ENCODE peak calls at places on chromosomes 4 and X, in four cellular contexts. One of them, this sample, is unnamed.

GRCh38 chrX:130680164-130681035 is 222.6 kb downstream of the ENOX2 start:
- DNase-seq in K562: peak
- DNase-seq in HepG2: peak
- DNase-seq in GM12878: no peak
- DNase-seq in this sample: no peak

GRCh38 chr4:88759039-88759631 is 61.5 kb upstream of the NAP1L5 start:
- DNase-seq in K562: peak
- DNase-seq in HepG2: peak
- DNase-seq in GM12878: no peak
- DNase-seq in this sample: no peak

GRCh38 chr4:178778500-178778899 is 1336.3 kb upstream of the AGA start:
- DNase-seq in K562: no peak
- DNase-seq in HepG2: no peak
- DNase-seq in GM12878: no peak
- DNase-seq in this sample: no peak

GRCh38 chrX:101659601-101660063 is at the start of gene ARMCX2:
- DNase-seq in K562: no peak
- DNase-seq in HepG2: no peak
- DNase-seq in GM12878: no peak
- DNase-seq in this sample: no peak

GRCh38 chrX:46203115-46203514 is 342.1 kb downstream of the ZNF674 start:
- DNase-seq in K562: no peak
- DNase-seq in HepG2: no peak
- DNase-seq in GM12878: no peak
- DNase-seq in this sample: no peak

GRCh38 chrX:37910186-37910585 is 62.8 kb upstream of the DYNLT3 start:
- DNase-seq in K562: no peak
- DNase-seq in HepG2: no peak
- DNase-seq in GM12878: no peak
- DNase-seq in this sample: no peak

GRCh38 chrX:2774776-2775175 is 22.9 kb downstream of the XG start:
- DNase-seq in K562: no peak
- DNase-seq in HepG2: no peak
- DNase-seq in GM12878: no peak
- DNase-seq in this sample: no peak

GRCh38 chr4:127748957-127749356 is 18.8 kb downstream of the SLC25A31 start:
- DNase-seq in K562: no peak
- DNase-seq in HepG2: no peak
- DNase-seq in GM12878: no peak
- DNase-seq in this sample: no peak

GRCh38 chr4:952881-953573 is 20.3 kb downstream of the DGKQ start:
- DNase-seq in K562: no peak
- DNase-seq in HepG2: no peak
- DNase-seq in GM12878: no peak
- DNase-seq in this sample: no peak

GRCh38 chr4:112327950-112328349 is 30.8 kb downstream of the ALPK1 start:
- DNase-seq in K562: peak
- DNase-seq in HepG2: peak
- DNase-seq in GM12878: peak
- DNase-seq in this sample: peak

GRCh38 chr4:13543091-13543581 is 1.2 kb downstream of the NKX3-2 start:
- DNase-seq in K562: no peak
- DNase-seq in HepG2: no peak
- DNase-seq in GM12878: no peak
- DNase-seq in this sample: no peak

GRCh38 chrX:46759645-46759974 is 692 bp upstream of the SLC9A7 start:
- DNase-seq in K562: no peak
- DNase-seq in HepG2: no peak
- DNase-seq in GM12878: no peak
- DNase-seq in this sample: no peak

GRCh38 chr4:15779336-15779735 is 1.2 kb downstream of the CD38 start:
- DNase-seq in K562: peak
- DNase-seq in HepG2: peak
- DNase-seq in GM12878: no peak
- DNase-seq in this sample: no peak

GRCh38 chr4:139815646-139816601 is 150.3 kb downstream of the MGST2 start:
- DNase-seq in K562: peak
- DNase-seq in HepG2: no peak
- DNase-seq in GM12878: no peak
- DNase-seq in this sample: no peak

GRCh38 chr4:180669637-180670036 is 1573.6 kb upstream of the TENM3 start:
- DNase-seq in K562: no peak
- DNase-seq in HepG2: no peak
- DNase-seq in GM12878: no peak
- DNase-seq in this sample: no peak

GRCh38 chr4:184282251-184282713 is 64.6 kb upstream of the ENPP6 start:
- DNase-seq in K562: no peak
- DNase-seq in HepG2: peak
- DNase-seq in GM12878: peak
- DNase-seq in this sample: no peak

GRCh38 chrX:118353081-118353850 is 7.4 kb downstream of the WDR44 start:
- DNase-seq in K562: no peak
- DNase-seq in HepG2: no peak
- DNase-seq in GM12878: no peak
- DNase-seq in this sample: no peak

GRCh38 chr4:167168611-167169010 is 65.7 kb downstream of the SPOCK3 start:
- DNase-seq in K562: no peak
- DNase-seq in HepG2: no peak
- DNase-seq in GM12878: no peak
- DNase-seq in this sample: no peak

GRCh38 chr4:8383451-8384160 is 56.9 kb downstream of the ACOX3 start:
- DNase-seq in K562: no peak
- DNase-seq in HepG2: no peak
- DNase-seq in GM12878: no peak
- DNase-seq in this sample: no peak

GRCh38 chr4:139522457-139522856 is 33.6 kb downstream of the SETD7 start:
- DNase-seq in K562: no peak
- DNase-seq in HepG2: peak
- DNase-seq in GM12878: no peak
- DNase-seq in this sample: no peak

GRCh38 chrX:24257011-24257410 is 56.9 kb downstream of the SUPT20HL2 start:
- DNase-seq in K562: no peak
- DNase-seq in HepG2: no peak
- DNase-seq in GM12878: no peak
- DNase-seq in this sample: no peak

GRCh38 chr4:169567916-169568315 is 44.5 kb downstream of the NEK1 start:
- DNase-seq in K562: no peak
- DNase-seq in HepG2: no peak
- DNase-seq in GM12878: no peak
- DNase-seq in this sample: no peak

GRCh38 chr4:2803624-2804448 is 11.0 kb downstream of the SH3BP2 start:
- DNase-seq in K562: peak
- DNase-seq in HepG2: no peak
- DNase-seq in GM12878: no peak
- DNase-seq in this sample: no peak

GRCh38 chr4:53194727-53195126 is 171.1 kb downstream of the SCFD2 start:
- DNase-seq in K562: no peak
- DNase-seq in HepG2: no peak
- DNase-seq in GM12878: no peak
- DNase-seq in this sample: no peak

GRCh38 chrX:149683966-149684730 is 27.7 kb upstream of the MAGEA11 start:
- DNase-seq in K562: no peak
- DNase-seq in HepG2: no peak
- DNase-seq in GM12878: no peak
- DNase-seq in this sample: no peak

GRCh38 chr4:34814266-34814665 is 1430.0 kb downstream of the ARAP2 start:
- DNase-seq in K562: no peak
- DNase-seq in HepG2: no peak
- DNase-seq in GM12878: no peak
- DNase-seq in this sample: no peak

GRCh38 chr4:35883108-35883507 is 361.2 kb downstream of the ARAP2 start:
- DNase-seq in K562: no peak
- DNase-seq in HepG2: no peak
- DNase-seq in GM12878: no peak
- DNase-seq in this sample: no peak

GRCh38 chr4:54924891-54925290 is 200.5 kb downstream of the KDR start:
- DNase-seq in K562: no peak
- DNase-seq in HepG2: no peak
- DNase-seq in GM12878: no peak
- DNase-seq in this sample: no peak

DNA sequence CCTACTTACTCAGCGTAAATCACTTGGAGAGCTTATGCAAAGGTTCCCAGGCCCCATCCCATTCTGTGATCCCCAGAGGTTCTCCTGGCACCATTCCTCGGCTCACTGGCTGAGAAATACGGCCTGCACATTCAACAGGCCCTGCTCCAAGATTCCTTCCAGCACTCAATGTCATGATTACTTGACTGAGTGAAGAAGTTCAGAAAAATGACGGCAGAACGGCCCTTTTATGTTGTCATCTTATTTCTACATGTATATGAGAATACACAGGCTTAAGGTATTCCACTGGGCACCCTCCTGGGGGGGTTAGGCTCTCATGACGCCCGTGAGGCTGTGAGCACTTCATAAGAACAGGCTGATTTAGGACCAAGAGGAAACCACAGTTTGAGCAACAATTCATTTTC is 190.6 kb downstream of the NSUN7 start:
- DNase-seq in K562: no peak
- DNase-seq in HepG2: no peak
- DNase-seq in GM12878: no peak
- DNase-seq in this sample: no peak
- TF ChIP-seq FOXK2 in K562: no peak
- TF ChIP-seq FOXK2 in HepG2: no peak
- TF ChIP-seq FOXK2 in GM12878: no peak
- TF ChIP-seq FOXK2 in this sample: no peak

DNA sequence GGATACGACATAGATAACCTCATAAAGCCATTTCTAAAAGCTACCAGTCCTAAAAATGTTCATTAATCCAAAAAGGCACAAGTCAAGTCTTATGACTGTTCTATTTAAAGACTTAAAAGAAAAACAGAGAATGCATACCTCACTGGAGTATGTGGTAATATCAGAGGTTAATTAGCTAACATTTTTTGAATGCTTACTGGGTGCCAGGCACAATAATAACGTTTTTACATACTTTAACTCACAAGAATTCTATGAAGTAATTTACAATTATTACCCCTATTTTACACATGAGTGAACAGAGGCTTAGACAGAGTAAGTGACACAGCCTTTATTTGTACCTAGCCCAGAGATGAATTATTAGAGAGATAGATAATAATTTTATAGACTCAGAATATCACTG is 207.5 kb downstream of the PDGFC start:
- DNase-seq in K562: no peak
- DNase-seq in HepG2: no peak
- DNase-seq in GM12878: no peak
- DNase-seq in this sample: no peak
- TF ChIP-seq TARDBP in K562: no peak
- TF ChIP-seq TARDBP in HepG2: no peak
- TF ChIP-seq TARDBP in GM12878: no peak
- TF ChIP-seq TARDBP in this sample: no peak

DNA sequence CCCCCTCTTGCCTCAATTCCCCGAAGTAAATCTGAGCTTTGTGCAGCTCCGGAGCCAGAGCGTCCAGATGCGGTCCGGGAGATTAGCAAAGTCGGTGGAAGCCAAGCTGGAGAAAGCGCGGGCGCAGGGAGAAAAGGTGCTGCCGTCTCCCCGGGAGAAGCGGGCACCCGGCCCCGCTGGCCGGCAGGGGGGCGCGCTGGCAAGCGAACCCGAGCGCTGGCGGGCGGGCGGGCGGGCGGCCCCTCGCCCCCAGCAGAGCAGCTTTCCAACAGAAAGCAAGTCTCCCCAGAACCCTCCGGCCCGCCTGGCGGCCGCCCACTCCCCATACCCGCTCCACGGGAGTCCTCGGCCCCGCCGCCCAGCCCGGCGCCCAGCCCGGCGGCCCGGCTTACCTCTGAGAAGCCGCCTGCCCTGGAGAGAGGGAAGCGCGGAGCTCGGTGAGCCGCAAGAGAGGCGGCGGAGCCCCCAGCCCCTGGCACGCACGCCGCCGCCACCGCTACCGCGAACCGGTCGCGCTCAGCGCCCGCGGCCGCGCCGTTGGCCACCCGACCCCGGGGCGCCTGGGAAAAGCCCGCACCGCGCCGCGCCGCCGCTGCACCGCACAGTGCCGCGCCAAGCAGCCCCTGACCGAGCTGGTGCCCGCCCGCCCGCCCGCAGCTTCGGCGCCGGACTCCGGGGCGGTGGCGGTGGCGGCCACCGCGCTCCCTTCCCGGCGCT is 529 bp upstream of the CITED1 start:
- DNase-seq in K562: peak
- DNase-seq in HepG2: no peak
- DNase-seq in GM12878: no peak
- DNase-seq in this sample: peak
- TF ChIP-seq FOXK2 in K562: no peak
- TF ChIP-seq FOXK2 in HepG2: no peak
- TF ChIP-seq FOXK2 in GM12878: no peak
- TF ChIP-seq FOXK2 in this sample: no peak

GRCh38 chrX:3963980-3964379 is 250.5 kb upstream of the PRKX start:
- DNase-seq in K562: no peak
- DNase-seq in HepG2: no peak
- DNase-seq in GM12878: no peak
- DNase-seq in this sample: no peak

GRCh38 chrX:3960952-3961351 is 247.5 kb upstream of the PRKX start:
- DNase-seq in K562: no peak
- DNase-seq in HepG2: no peak
- DNase-seq in GM12878: no peak
- DNase-seq in this sample: no peak

GRCh38 chrX:3962511-3963350 is 249.3 kb upstream of the PRKX start:
- DNase-seq in K562: peak
- DNase-seq in HepG2: peak
- DNase-seq in GM12878: no peak
- DNase-seq in this sample: peak
- TF ChIP-seq TARDBP in K562: no peak
- TF ChIP-seq TARDBP in HepG2: no peak
- TF ChIP-seq TARDBP in GM12878: no peak
- TF ChIP-seq TARDBP in this sample: no peak

GRCh38 chrX:153704021-153704526 is 16.3 kb downstream of the SLC6A8 start:
- DNase-seq in K562: no peak
- DNase-seq in HepG2: no peak
- DNase-seq in GM12878: no peak
- DNase-seq in this sample: no peak

GRCh38 chrX:153707406-153707805 is 16.8 kb downstream of the BCAP31 start:
- DNase-seq in K562: no peak
- DNase-seq in HepG2: no peak
- DNase-seq in GM12878: no peak
- DNase-seq in this sample: no peak

GRCh38 chrX:153708415-153708814 is 15.8 kb downstream of the BCAP31 start:
- DNase-seq in K562: peak
- DNase-seq in HepG2: peak
- DNase-seq in GM12878: no peak
- DNase-seq in this sample: peak

GRCh38 chrX:153709726-153710674 is 14.2 kb downstream of the BCAP31 start:
- DNase-seq in K562: no peak
- DNase-seq in HepG2: no peak
- DNase-seq in GM12878: no peak
- DNase-seq in this sample: no peak

DNA sequence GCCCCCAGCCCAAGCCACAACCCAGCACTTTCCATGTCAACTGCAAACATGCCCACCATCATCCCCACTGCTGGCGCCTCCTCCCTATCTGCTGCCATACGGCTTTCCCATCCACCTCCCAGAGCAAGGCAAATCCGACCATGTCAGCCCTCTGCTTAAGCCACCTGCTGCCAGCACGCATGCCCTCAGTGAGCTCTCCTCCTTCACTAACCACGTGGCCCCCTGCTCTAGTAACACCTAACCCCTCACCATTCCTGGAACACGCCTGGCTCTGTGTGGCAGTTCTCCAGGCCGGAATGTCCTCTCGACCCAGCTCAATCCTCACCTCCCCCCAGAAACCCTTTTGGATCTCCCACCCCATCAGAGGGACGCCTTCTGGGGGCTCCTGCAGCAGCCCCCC is 17.4 kb downstream of the BCAP31 start:
- DNase-seq in K562: no peak
- DNase-seq in HepG2: no peak
- DNase-seq in GM12878: no peak
- DNase-seq in this sample: no peak
- TF ChIP-seq FOXK2 in K562: no peak
- TF ChIP-seq FOXK2 in HepG2: no peak
- TF ChIP-seq FOXK2 in GM12878: no peak
- TF ChIP-seq FOXK2 in this sample: no peak

This sample was measured in HEK293T.